ENCODE peak calls at places on chromosomes 11 and 22, in six cellular contexts. E is GM13977, T is DMS 273 treated with DMSO at 0.1 percent for 48 hours, N is foreskin fibroblast, C is T-cell, A is anterior cingulate cortex. W is an unnamed sample.
A peak's percentile ranks its signal among the peaks of the same experiment; 100 is the strongest.

GRCh38 chr22:36008565-36008964 is 20.1 kb downstream of the RBFOX2 start:
- DNase-seq in E (no peak), N (no peak), C (no peak), T (no peak), A (no peak), W (no peak)

GRCh38 chr11:111310088-111310487 is 11.7 kb downstream of the POU2AF3 start:
- DNase-seq in T (no peak), N (no peak), A (no peak), E (no peak), C (no peak), W (no peak)

GRCh38 chr11:112734207-112734606 is 227.0 kb upstream of the NCAM1 start:
- DNase-seq in T (no peak), A (no peak), E (no peak), N (peak; percentile 8), C (no peak), W (peak; percentile 2)

GRCh38 chr22:48837341-48837935 is 990.2 kb downstream of the BRD1 start:
- DNase-seq in A (no peak), E (no peak), T (no peak), N (no peak), C (no peak), W (no peak)

GRCh38 chr11:14026961-14027360 is 64.4 kb downstream of the SPON1 start:
- DNase-seq in E (no peak), T (no peak), A (no peak), C (no peak), N (no peak), W (no peak)

GRCh38 chr11:79236541-79236971 is 204.3 kb downstream of the TENM4 start:
- DNase-seq in C (no peak), T (no peak), N (peak; percentile 97), E (no peak), A (no peak), W (peak; percentile 53)

GRCh38 chr22:46797355-46797754 is 34.9 kb downstream of the TBC1D22A start:
- DNase-seq in E (no peak), T (no peak), C (no peak), N (peak; percentile 61), A (no peak), W (no peak)

GRCh38 chr11:69066122-69067112 is 17.7 kb downstream of the TPCN2 start:
- DNase-seq in E (no peak), A (no peak), C (no peak), N (no peak), T (no peak), W (no peak)

GRCh38 chr11:77779935-77780334 is 40.6 kb downstream of the RSF1 start:
- DNase-seq in C (no peak), N (peak; percentile 45), A (no peak), T (no peak), E (no peak), W (peak; percentile 26)

GRCh38 chr11:100576044-100577021 is 110.8 kb upstream of the ARHGAP42 start:
- DNase-seq in T (peak; percentile 5), A (no peak), E (peak; percentile 40), C (no peak), N (peak; percentile 68), W (peak; percentile 70)

GRCh38 chr11:1880746-1881441 is 10.8 kb downstream of the PRR33 start:
- DNase-seq in A (no peak), N (no peak), E (no peak), C (no peak), T (no peak), W (no peak)

GRCh38 chr22:35921777-35922176 is 106.8 kb downstream of the RBFOX2 start:
- DNase-seq in N (peak; percentile 94), C (no peak), A (peak; percentile 15), E (peak; percentile 12), T (peak; percentile 26), W (peak; percentile 91)

GRCh38 chr11:130002352-130002845 is at the start of gene PRDM10:
- DNase-seq in C (peak; percentile 86), T (peak; percentile 84), E (peak; percentile 93), A (peak; percentile 95), N (peak; percentile 95), W (peak; percentile 89)

GRCh38 chr22:43923631-43924548 is at the start of gene PNPLA3:
- DNase-seq in C (peak; percentile 63), E (peak; percentile 89), A (peak; percentile 81), N (peak; percentile 95), T (peak; percentile 40), W (peak; percentile 84)

GRCh38 chr22:39392341-39392948 is 7.1 kb upstream of the TAB1 start:
- DNase-seq in C (no peak), N (peak; percentile 53), A (no peak), T (no peak), E (no peak), W (no peak)

GRCh38 chr11:44609028-44609782 is 43.7 kb downstream of the CD82 start:
- DNase-seq in E (peak; percentile 61), N (no peak), T (no peak), A (no peak), C (peak; percentile 28), W (no peak)

GRCh38 chr11:36425593-36426206 is 84.4 kb downstream of the TRAF6 start:
- DNase-seq in T (no peak), E (no peak), A (no peak), N (no peak), C (no peak), W (no peak)

GRCh38 chr11:47724041-47724729 is 9.0 kb upstream of the AGBL2 start:
- DNase-seq in T (no peak), C (no peak), E (no peak), A (no peak), N (peak; percentile 72), W (peak; percentile 53)

GRCh38 chr11:34316347-34317037 is 41.3 kb downstream of the ABTB2 start:
- DNase-seq in N (peak; percentile 23), E (no peak), A (peak; percentile 27), T (no peak), C (no peak), W (no peak)

GRCh38 chr22:47053865-47054185 is 291.4 kb downstream of the TBC1D22A start:
- DNase-seq in N (peak; percentile 38), E (no peak), C (no peak), A (peak; percentile 9), T (no peak), W (no peak)

GRCh38 chr11:122977455-122978302 is 4.0 kb downstream of the BSX start:
- DNase-seq in C (no peak), T (no peak), A (no peak), N (no peak), E (peak; percentile 27), W (no peak)

GRCh38 chr11:8805256-8805655 is 105.7 kb upstream of the AKIP1 start:
- DNase-seq in A (no peak), T (no peak), N (no peak), C (no peak), E (no peak), W (no peak)

GRCh38 chr22:48438791-48439559 is 1388.7 kb downstream of the BRD1 start:
- DNase-seq in A (no peak), T (no peak), E (no peak), C (no peak), N (no peak), W (no peak)

GRCh38 chr11:112157274-112157766 is 6.6 kb downstream of the IL18 start:
- DNase-seq in E (no peak), T (no peak), C (no peak), N (peak; percentile 97), A (no peak), W (peak; percentile 100)

GRCh38 chr11:69774354-69775162 is 583 bp downstream of the FGF4 start:
- DNase-seq in A (no peak), E (no peak), T (no peak), N (no peak), C (no peak), W (no peak)

GRCh38 chr22:25402501-25403283 is 161.8 kb upstream of the GRK3 start:
- DNase-seq in N (peak; percentile 73), E (no peak), A (no peak), T (no peak), C (no peak), W (peak; percentile 42)